ENCODE peak calls at places on chromosomes 11 and 22, in eight cellular contexts. B, R, M, J, Q, A, U and N are unnamed samples.

GRCh38 chr22:25747245-25747944 is 5.4 kb downstream of the MYO18B start:
- DNase-seq in B (peak), R (no peak), M (no peak), J (peak), Q (no peak), A (peak), U (no peak), N (no peak)

GRCh38 chr22:36022162-36022561 is 6.5 kb downstream of the RBFOX2 start:
- DNase-seq in B (peak), R (no peak), M (no peak), J (no peak), Q (no peak), A (no peak), U (no peak), N (no peak)

GRCh38 chr11:22459053-22459452 is 120.9 kb downstream of the SLC17A6 start:
- DNase-seq in B (peak), R (no peak), M (no peak), J (peak), Q (no peak), A (peak), U (no peak), N (no peak)

GRCh38 chr22:48896766-48897637 is 930.7 kb downstream of the BRD1 start:
- DNase-seq in B (no peak), R (no peak), M (peak), J (no peak), Q (peak), A (no peak), U (no peak), N (no peak)

GRCh38 chr22:39238966-39239510 is 5.7 kb downstream of the PDGFB start:
- DNase-seq in B (no peak), R (no peak), M (no peak), J (no peak), Q (no peak), A (no peak), U (no peak), N (no peak)

GRCh38 chr11:94776351-94777321 is 8.5 kb downstream of the AMOTL1 start:
- DNase-seq in B (peak), R (no peak), M (peak), J (peak), Q (no peak), A (peak), U (peak), N (no peak)

GRCh38 chr11:85779956-85780640 is 30.8 kb downstream of the SYTL2 start:
- DNase-seq in B (peak), R (no peak), M (no peak), J (no peak), Q (no peak), A (no peak), U (no peak), N (no peak)

GRCh38 chr11:613369-613968 is 2.3 kb downstream of the IRF7 start:
- DNase-seq in B (peak), R (peak), M (peak), J (peak), Q (no peak), A (peak), U (peak), N (no peak)

GRCh38 chr11:5553347-5553746 is 5.0 kb upstream of the OR52H1 start:
- DNase-seq in B (no peak), R (no peak), M (no peak), J (no peak), Q (no peak), A (no peak), U (no peak), N (no peak)

GRCh38 chr11:697028-697491 is 1.4 kb downstream of the TMEM80 start:
- DNase-seq in B (peak), R (no peak), M (no peak), J (peak), Q (no peak), A (peak), U (no peak), N (no peak)

GRCh38 chr11:79437981-79438630 is 2.7 kb downstream of the TENM4 start:
- DNase-seq in B (peak), R (peak), M (no peak), J (peak), Q (no peak), A (peak), U (peak), N (no peak)

GRCh38 chr11:78586452-78587046 is 11.9 kb upstream of the NARS2 start:
- DNase-seq in B (no peak), R (no peak), M (no peak), J (no peak), Q (no peak), A (peak), U (no peak), N (no peak)

GRCh38 chr11:65445101-65445603 is 22.6 kb downstream of the NEAT1 start:
- DNase-seq in B (peak), R (no peak), M (no peak), J (peak), Q (no peak), A (peak), U (no peak), N (no peak)

GRCh38 chr22:31526275-31526674 is 29.9 kb downstream of the SFI1 start:
- DNase-seq in B (no peak), R (no peak), M (no peak), J (no peak), Q (no peak), A (no peak), U (no peak), N (no peak)

GRCh38 chr11:69280994-69281393 is 13.0 kb upstream of the MYEOV start:
- DNase-seq in B (peak), R (peak), M (no peak), J (peak), Q (no peak), A (peak), U (no peak), N (no peak)

GRCh38 chr11:123195182-123196059 is at the start of gene CLMP:
- DNase-seq in B (peak), R (peak), M (no peak), J (peak), Q (no peak), A (peak), U (peak), N (peak)

GRCh38 chr11:105000167-105000566 is 22.8 kb downstream of the CASP5 start:
- DNase-seq in B (peak), R (no peak), M (no peak), J (peak), Q (no peak), A (no peak), U (no peak), N (no peak)

GRCh38 chr22:35914665-35915476 is 113.8 kb downstream of the RBFOX2 start:
- DNase-seq in B (peak), R (peak), M (no peak), J (peak), Q (no peak), A (peak), U (peak), N (peak)

GRCh38 chr11:10329356-10329755 is 24.5 kb downstream of the ADM start:
- DNase-seq in B (no peak), R (no peak), M (no peak), J (no peak), Q (no peak), A (no peak), U (no peak), N (no peak)

GRCh38 chr11:2516276-2517015 is 71.6 kb downstream of the KCNQ1 start:
- DNase-seq in B (no peak), R (no peak), M (peak), J (no peak), Q (peak), A (no peak), U (peak), N (peak)

GRCh38 chr11:110187731-110188130 is 94.5 kb downstream of the ZC3H12C start:
- DNase-seq in B (no peak), R (no peak), M (no peak), J (no peak), Q (no peak), A (no peak), U (no peak), N (no peak)

GRCh38 chr11:108994887-108995286 is 330.0 kb downstream of the DDX10 start:
- DNase-seq in B (no peak), R (no peak), M (no peak), J (no peak), Q (no peak), A (no peak), U (no peak), N (no peak)

GRCh38 chr11:128188346-128189115 is 398.8 kb downstream of the ETS1 start:
- DNase-seq in B (peak), R (no peak), M (no peak), J (no peak), Q (no peak), A (no peak), U (no peak), N (no peak)

GRCh38 chr22:50532353-50532700 is 2.5 kb upstream of the TYMP start:
- DNase-seq in B (no peak), R (no peak), M (no peak), J (no peak), Q (no peak), A (no peak), U (no peak), N (no peak)

GRCh38 chr11:126311464-126312291 is 7.8 kb downstream of the DCPS start:
- DNase-seq in B (peak), R (no peak), M (no peak), J (no peak), Q (no peak), A (no peak), U (no peak), N (no peak)

DNA sequence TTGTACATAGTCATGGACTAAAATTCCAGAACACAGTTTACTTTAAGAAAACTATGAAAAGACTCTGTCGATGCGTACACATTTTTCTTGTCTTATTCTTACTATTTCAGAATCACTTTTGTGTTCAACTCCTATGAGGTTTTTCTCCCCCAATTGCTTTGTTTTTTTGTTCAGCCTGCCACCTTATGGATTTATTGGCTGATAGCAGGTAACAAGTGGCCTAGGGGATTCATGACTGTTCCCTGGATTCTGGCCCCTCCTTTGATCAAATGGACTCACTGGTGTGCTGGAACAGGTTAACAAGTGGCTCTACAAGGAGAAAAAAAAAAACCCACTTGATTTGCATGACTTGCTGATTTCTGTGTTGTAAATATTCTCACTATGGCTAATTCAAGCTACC is 10.6 kb downstream of the MMP20 start:
- DNase-seq in B (no peak), R (no peak), M (no peak), J (no peak), Q (no peak), A (peak), U (no peak), N (no peak)
- TF ChIP-seq CTCF in B (no peak), R (no peak), M (no peak), J (peak), Q (peak), A (no peak), U (no peak), N (no peak)

DNA sequence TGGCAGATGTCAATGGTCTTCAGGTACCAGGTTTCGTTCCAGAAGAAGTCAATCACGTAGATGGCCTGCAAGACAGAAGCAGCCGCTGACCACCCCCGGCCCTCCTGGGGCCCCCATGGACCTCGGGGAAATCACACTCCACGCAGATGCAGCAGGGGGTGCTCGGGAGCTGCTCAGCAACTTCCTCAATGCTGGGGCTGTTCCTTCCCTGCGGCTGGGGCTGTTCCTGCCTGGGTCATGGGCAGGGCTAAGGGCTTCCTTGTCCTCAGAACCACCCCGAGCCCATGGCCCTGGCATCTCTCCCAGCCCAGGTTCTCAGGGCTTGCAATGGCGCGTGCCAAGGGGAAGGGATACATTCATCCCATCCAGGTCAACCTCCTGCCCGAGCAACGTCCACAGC is 10.3 kb downstream of the DHCR7 start:
- DNase-seq in B (no peak), R (no peak), M (no peak), J (no peak), Q (no peak), A (no peak), U (no peak), N (no peak)
- TF ChIP-seq CTCF in B (no peak), R (no peak), M (no peak), J (no peak), Q (no peak), A (no peak), U (no peak), N (no peak)

DNA sequence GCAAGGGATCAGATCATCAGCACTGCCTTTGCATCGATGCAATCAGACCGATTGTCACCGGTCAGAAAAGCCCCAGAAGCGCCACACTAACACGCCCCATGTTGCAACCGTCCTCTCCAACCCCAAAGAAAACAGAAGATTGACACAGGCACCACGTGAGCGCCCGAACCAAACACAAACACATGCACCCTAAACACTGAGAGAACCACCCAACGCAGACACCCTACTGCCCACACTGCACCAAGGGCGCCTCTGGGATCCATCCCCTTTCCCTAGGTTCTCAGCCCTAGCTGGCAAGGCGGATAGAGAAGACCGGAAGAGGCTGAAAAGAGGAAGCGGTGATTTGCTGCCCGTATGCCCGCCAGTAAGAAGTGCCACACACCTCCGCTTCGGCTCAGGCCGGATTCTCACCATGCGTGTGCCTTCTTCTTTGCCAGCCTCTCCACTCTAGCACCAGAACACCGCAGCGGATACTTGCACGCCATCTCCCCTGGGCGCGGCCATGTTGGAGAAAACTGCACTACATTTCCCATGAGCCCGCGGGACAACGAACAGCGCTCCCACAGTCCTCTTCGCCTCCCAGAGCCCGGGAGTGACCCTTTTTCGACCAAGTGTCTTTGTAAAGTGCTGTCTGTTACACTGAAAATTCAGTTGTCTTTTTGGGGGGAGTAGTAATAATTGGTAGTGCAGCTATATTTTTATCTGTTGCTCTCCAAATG is at the start of gene ALKBH8:
- DNase-seq in B (peak), R (peak), M (peak), J (peak), Q (peak), A (peak), U (peak), N (peak)
- TF ChIP-seq CTCF in B (no peak), R (no peak), M (no peak), J (no peak), Q (no peak), A (no peak), U (no peak), N (no peak)

GRCh38 chr11:8913961-8914660 is 3.1 kb downstream of the AKIP1 start:
- DNase-seq in B (no peak), R (no peak), M (no peak), J (peak), Q (no peak), A (peak), U (no peak), N (peak)
- TF ChIP-seq CTCF in B (peak), R (peak), M (peak), J (peak), Q (peak), A (peak), U (no peak), N (no peak)